ENCODE peak calls at places on chromosome 5, in seven cellular contexts. E, W, Y, Q, R, O and P are unnamed samples.

GRCh38 chr5:116379306-116379705 is 195.3 kb downstream of the SEMA6A start:
- DNase-seq in O (no peak), Y (no peak), E (no peak), R (no peak), Q (no peak), W (no peak), P (no peak)

GRCh38 chr5:174317261-174317894 is 271.9 kb downstream of the NSG2 start:
- DNase-seq in E (peak; percentile 61), W (peak; percentile 87), Q (no peak), O (no peak), R (no peak), Y (peak; percentile 40), P (no peak)

GRCh38 chr5:179125789-179126505 is 65.8 kb downstream of the ZNF354C start:
- DNase-seq in Q (no peak), Y (no peak), W (no peak), O (no peak), R (no peak), E (no peak), P (no peak)

GRCh38 chr5:33282696-33283095 is 158.1 kb upstream of the TARS1 start:
- DNase-seq in O (no peak), W (no peak), Q (no peak), Y (no peak), E (no peak), R (no peak), P (no peak)

GRCh38 chr5:139391570-139392323 is 2.0 kb upstream of the MZB1 start:
- DNase-seq in E (no peak), O (no peak), Q (peak; percentile 52), W (no peak), R (no peak), Y (peak; percentile 86), P (no peak)

GRCh38 chr5:43530648-43531047 is 15.7 kb upstream of the C5orf34 start:
- DNase-seq in W (no peak), R (no peak), Q (no peak), Y (peak; percentile 21), E (no peak), O (no peak), P (no peak)

GRCh38 chr5:122350496-122350895 is 38.5 kb downstream of the SNCAIP start:
- DNase-seq in E (no peak), W (no peak), Y (no peak), R (no peak), Q (no peak), O (no peak), P (no peak)

GRCh38 chr5:145574889-145575573 is 260.1 kb downstream of the PRELID2 start:
- DNase-seq in O (no peak), E (no peak), R (no peak), Q (no peak), W (no peak), Y (no peak), P (no peak)

GRCh38 chr5:136886623-136887022 is 521.3 kb upstream of the TRPC7 start:
- DNase-seq in W (no peak), Q (no peak), Y (no peak), O (no peak), R (no peak), E (no peak), P (no peak)

GRCh38 chr5:151222769-151223446 is 984 bp downstream of the CCDC69 start:
- DNase-seq in R (peak; percentile 54), Q (peak; percentile 70), Y (peak; percentile 78), E (no peak), W (no peak), O (peak; percentile 34), P (no peak)

GRCh38 chr5:177131352-177131710 is 2.2 kb upstream of the NSD1 start:
- DNase-seq in Y (no peak), O (no peak), R (no peak), E (no peak), W (no peak), Q (no peak), P (no peak)

GRCh38 chr5:50699737-50700136 is 33.3 kb downstream of the PARP8 start:
- DNase-seq in R (no peak), Q (peak; percentile 37), O (no peak), E (no peak), Y (no peak), W (no peak), P (no peak)

GRCh38 chr5:133602829-133603380 is 9.4 kb downstream of the FSTL4 start:
- DNase-seq in W (no peak), R (no peak), O (no peak), Q (no peak), Y (no peak), E (no peak), P (no peak)

GRCh38 chr5:73299665-73300435 is 126.9 kb downstream of the TMEM174 start:
- DNase-seq in Y (no peak), Q (no peak), O (no peak), E (no peak), R (no peak), W (peak; percentile 81), P (no peak)

GRCh38 chr5:175778951-175779475 is 92.4 kb upstream of the CPLX2 start:
- DNase-seq in R (no peak), E (peak; percentile 96), W (no peak), Q (no peak), O (no peak), Y (no peak), P (no peak)

GRCh38 chr5:68344447-68345111 is 129.0 kb downstream of the PIK3R1 start:
- DNase-seq in R (no peak), Y (peak; percentile 48), Q (peak; percentile 52), O (no peak), E (peak; percentile 82), W (no peak), P (no peak)

GRCh38 chr5:142439208-142439607 is 114.4 kb upstream of the SPRY4 start:
- DNase-seq in R (no peak), Q (no peak), Y (no peak), O (no peak), E (no peak), W (no peak), P (no peak)